ENCODE peak calls at places on chromosome 6, in nine cellular contexts. E, Y, Z, L, T, O, S, F and G are unnamed samples. For H3K4me1, the result is how much of the 10 kb centered on the place peaks cover.

GRCh38 chr6:90065173-90065572 is 170.9 kb downstream of the GJA10 start:
- DNase-seq in L (no peak), F (no peak), O (no peak), S (no peak), E (no peak), T (no peak), Z (no peak), Y (no peak), G (no peak)

GRCh38 chr6:116840091-116840490 is 11.2 kb upstream of the GPRC6A start:
- DNase-seq in E (no peak), Y (no peak), T (no peak), Z (no peak), O (no peak), S (no peak), L (no peak), F (no peak), G (peak)

GRCh38 chr6:34969662-34970265 is 80.7 kb downstream of the ANKS1A start:
- DNase-seq in Z (no peak), T (no peak), E (no peak), O (no peak), F (no peak), S (no peak), Y (no peak), L (no peak), G (no peak)

GRCh38 chr6:38054526-38054925 is 235.0 kb downstream of the ZFAND3 start:
- DNase-seq in S (no peak), Z (no peak), E (no peak), Y (no peak), L (no peak), T (no peak), F (no peak), O (no peak), G (no peak)

GRCh38 chr6:6689413-6690143 is 101.1 kb downstream of the LY86 start:
- DNase-seq in T (no peak), Y (peak), Z (no peak), L (no peak), E (peak), O (no peak), S (no peak), F (no peak), G (no peak)

GRCh38 chr6:32886674-32887383 is 32.8 kb downstream of the PSMB9 start:
- DNase-seq in S (no peak), Y (no peak), T (peak), L (peak), E (no peak), O (no peak), F (peak), Z (peak), G (peak)

GRCh38 chr6:148144917-148145521 is 197.6 kb upstream of the SASH1 start:
- DNase-seq in T (peak), L (peak), F (peak), O (peak), E (no peak), S (peak), Y (peak), Z (peak), G (peak)

GRCh38 chr6:126439040-126439439 is 99.1 kb downstream of the CENPW start:
- DNase-seq in O (no peak), E (no peak), Z (no peak), Y (no peak), F (no peak), S (no peak), T (no peak), L (no peak), G (no peak)

GRCh38 chr6:15254074-15254975 is 8.5 kb downstream of the JARID2 start:
- DNase-seq in Z (no peak), F (no peak), S (peak), L (no peak), T (no peak), Y (no peak), O (peak), E (no peak), G (no peak)

GRCh38 chr6:159761135-159761872 is 541 bp upstream of the ACAT2 start:
- DNase-seq in L (peak), S (peak), Z (peak), Y (peak), F (no peak), E (no peak), T (peak), O (peak), G (peak)

GRCh38 chr6:112618796-112619195 is 271.7 kb downstream of the RFPL4B start:
- DNase-seq in T (peak), E (peak), F (no peak), L (no peak), Y (no peak), Z (no peak), O (peak), S (peak), G (peak)

GRCh38 chr6:14066782-14067406 is 50.7 kb upstream of the CD83 start:
- DNase-seq in Z (peak), S (peak), O (peak), Y (no peak), F (no peak), L (no peak), E (peak), T (peak), G (peak)

GRCh38 chr6:90413867-90414266 is 117.2 kb upstream of the BACH2 start:
- DNase-seq in Z (no peak), F (peak), S (peak), O (peak), L (no peak), Y (peak), E (no peak), T (peak), G (peak)

GRCh38 chr6:167508919-167509852 is 184.3 kb downstream of the TTLL2 start:
- DNase-seq in T (no peak), O (no peak), F (no peak), E (no peak), Y (no peak), S (no peak), Z (no peak), L (no peak), G (no peak)

GRCh38 chr6:89082439-89082838 is 1.9 kb downstream of the PNRC1 start:
- DNase-seq in S (no peak), O (no peak), T (no peak), Z (no peak), F (no peak), L (no peak), E (no peak), Y (no peak), G (peak)

GRCh38 chr6:149450679-149451360 is 34.0 kb downstream of the ZC3H12D start:
- DNase-seq in O (peak), F (peak), Y (peak), Z (peak), T (peak), E (no peak), S (peak), L (peak), G (no peak)

GRCh38 chr6:73644030-73644429 is 9.8 kb downstream of the SLC17A5 start:
- DNase-seq in O (no peak), L (no peak), Y (no peak), E (peak), F (no peak), T (no peak), S (no peak), Z (no peak), G (no peak)

GRCh38 chr6:47138046-47138445 is 95.9 kb upstream of the ADGRF1 start:
- DNase-seq in T (no peak), F (no peak), Z (no peak), E (no peak), O (no peak), Y (no peak), L (no peak), S (no peak), G (no peak)

GRCh38 chr6:160000280-160000704 is 31.4 kb downstream of the IGF2R start:
- DNase-seq in T (no peak), Z (no peak), L (no peak), F (no peak), S (no peak), Y (no peak), O (no peak), E (no peak), G (no peak)

GRCh38 chr6:37696220-37696840 is 1.4 kb downstream of the MDGA1 start:
- DNase-seq in T (peak), L (peak), Y (peak), F (no peak), S (peak), Z (peak), E (no peak), O (peak), G (peak)

GRCh38 chr6:127317275-127318128 is 25.9 kb downstream of the ECHDC1 start:
- DNase-seq in L (no peak), E (no peak), Z (no peak), Y (no peak), O (no peak), T (no peak), F (no peak), S (no peak), G (no peak)

GRCh38 chr6:108576724-108577123 is 16.0 kb downstream of the FOXO3 start:
- DNase-seq in T (no peak), S (no peak), Y (no peak), E (no peak), F (no peak), Z (no peak), L (no peak), O (no peak), G (no peak)

GRCh38 chr6:130409394-130410095 is 43.7 kb downstream of the TMEM200A start:
- DNase-seq in Y (no peak), Z (no peak), T (no peak), F (no peak), L (no peak), E (no peak), O (no peak), S (no peak), G (peak)

GRCh38 chr6:31676322-31676903 is 4.5 kb downstream of the LY6G5C start:
- DNase-seq in F (no peak), Y (no peak), L (no peak), S (no peak), Z (no peak), T (no peak), E (no peak), O (no peak), G (no peak)

GRCh38 chr6:37783831-37784584 is 35.5 kb upstream of the ZFAND3 start:
- DNase-seq in S (peak), O (peak), E (no peak), Y (no peak), L (peak), F (no peak), T (peak), Z (no peak), G (peak)

GRCh38 chr6:47545223-47545622 is 67.6 kb downstream of the CD2AP start:
- DNase-seq in E (no peak), S (no peak), O (no peak), L (no peak), Y (no peak), T (no peak), Z (no peak), F (no peak), G (no peak)

GRCh38 chr6:80321011-80321410 is 214.5 kb downstream of the BCKDHB start:
- DNase-seq in T (no peak), L (no peak), S (no peak), Y (no peak), Z (no peak), O (no peak), F (no peak), E (no peak), G (no peak)

GRCh38 chr6:101597711-101598110 is 204.2 kb downstream of the GRIK2 start:
- DNase-seq in Z (no peak), E (no peak), L (no peak), T (no peak), O (peak), Y (no peak), F (no peak), S (peak), G (no peak)

GRCh38 chr6:116405147-116405546 is 34.4 kb downstream of the DSE start:
- DNase-seq in T (peak), Y (no peak), L (no peak), Z (no peak), S (no peak), E (no peak), O (peak), F (no peak), G (peak)

GRCh38 chr6:163339466-163339865 is 75.1 kb upstream of the QKI start:
- DNase-seq in S (no peak), Y (no peak), E (no peak), T (no peak), L (no peak), F (no peak), O (no peak), Z (no peak), G (no peak)

GRCh38 chr6:163336961-163337360 is 77.6 kb upstream of the QKI start:
- DNase-seq in Y (no peak), E (no peak), S (no peak), Z (no peak), O (no peak), T (no peak), F (no peak), L (no peak), G (no peak)

GRCh38 chr6:163337958-163338357 is 76.6 kb upstream of the QKI start:
- DNase-seq in Y (no peak), L (no peak), E (peak), Z (no peak), O (no peak), S (no peak), T (no peak), F (no peak), G (no peak)

GRCh38 chr6:163340201-163340887 is 74.2 kb upstream of the QKI start:
- DNase-seq in S (no peak), L (no peak), F (no peak), T (no peak), E (no peak), Z (no peak), Y (no peak), O (no peak), G (no peak)

DNA sequence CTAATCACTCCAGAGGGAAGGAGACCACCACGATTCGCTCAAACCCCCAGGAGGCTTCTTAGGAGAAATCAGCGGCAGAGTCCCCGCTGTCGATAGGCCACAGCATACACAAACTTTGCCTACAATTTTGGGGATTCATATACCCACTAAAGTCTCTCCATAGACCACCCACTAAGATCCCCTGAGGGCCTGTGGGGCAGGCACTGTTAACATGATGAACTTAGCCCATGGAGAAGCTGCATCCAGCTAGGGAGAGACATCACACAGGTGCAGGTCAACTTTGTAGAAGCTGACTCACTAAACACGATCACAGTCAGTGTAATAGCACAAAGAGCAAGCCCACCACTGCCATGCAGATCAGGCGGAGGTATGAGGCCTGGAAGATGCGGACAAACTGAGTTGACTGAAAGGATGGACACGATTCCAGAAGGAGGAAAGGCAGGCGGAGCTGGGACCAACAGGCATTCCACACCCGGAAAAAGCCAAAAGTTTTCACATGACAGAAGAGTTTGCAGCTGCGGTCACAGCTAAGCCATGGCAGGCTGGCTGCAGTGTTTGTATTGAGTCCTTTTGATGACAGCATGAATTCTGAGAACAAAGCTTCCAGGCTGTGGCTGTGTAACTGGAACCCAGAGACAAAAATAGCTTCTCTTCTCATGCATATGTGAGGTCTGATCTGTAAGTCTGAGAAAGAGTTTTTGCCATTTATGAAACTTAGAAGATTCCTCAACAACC is 75.7 kb upstream of the QKI start:
- DNase-seq in E (no peak), O (peak), S (no peak), L (no peak), T (no peak), Z (no peak), F (no peak), Y (peak), G (peak)
- H3K4me3 ChIP-seq in E (no peak), O (no peak), S (no peak), L (no peak), T (no peak), Z (no peak), F (no peak), Y (no peak), G (no peak)

DNA sequence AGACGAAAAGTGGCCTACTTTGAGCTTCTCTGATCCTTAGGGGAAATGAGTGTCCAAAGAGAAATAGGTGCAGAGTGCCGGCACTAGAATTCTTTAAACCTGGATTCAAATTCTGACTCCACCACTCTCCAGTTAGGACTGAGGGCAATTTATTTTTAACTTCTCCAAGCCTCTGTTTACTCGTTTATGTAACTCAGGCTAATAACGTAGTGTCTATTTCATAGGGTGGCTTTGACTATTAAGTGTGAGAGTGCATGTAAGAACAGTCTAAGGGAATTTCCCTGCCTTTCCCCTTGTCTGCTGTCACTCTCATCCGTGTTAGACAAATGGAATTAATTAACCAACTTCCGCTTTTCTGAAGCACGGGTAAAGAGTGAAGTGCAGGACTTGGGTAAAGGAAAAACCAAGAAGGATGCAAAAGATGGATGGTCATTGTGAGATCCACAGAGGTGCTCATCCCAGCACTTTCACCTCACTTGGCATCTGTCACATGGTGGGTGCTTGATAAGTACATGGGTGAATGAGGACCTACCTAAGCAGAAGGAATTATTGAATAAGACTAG is 4.1 kb upstream of the ZKSCAN8 start:
- DNase-seq in L (no peak), Z (no peak), Y (no peak), F (no peak), O (no peak), S (no peak), T (no peak), E (no peak), G (peak)
- H3K4me1 ChIP-seq in L (under half), Z (under half), Y (under half), F (under half), O (under half), S (under half), T (under half), E (under half), G (under half)

GRCh38 chr6:155265843-155266535 is 2.2 kb downstream of the CLDN20 start:
- DNase-seq in F (no peak), Y (no peak), E (no peak), L (no peak), O (no peak), T (no peak), Z (no peak), S (no peak), G (no peak)
- TF ChIP-seq CTCF in F (no peak), Y (no peak), E (no peak), L (no peak), O (no peak), T (no peak), Z (no peak), S (peak), G (no peak)

GRCh38 chr6:43750622-43751021 is 19.4 kb upstream of the VEGFA start:
- DNase-seq in T (no peak), L (no peak), Y (no peak), S (no peak), O (no peak), F (no peak), E (no peak), Z (no peak), G (no peak)
- H3K4me3 ChIP-seq in T (no peak), L (no peak), Y (no peak), S (no peak), O (no peak), F (no peak), E (no peak), Z (no peak), G (no peak)

DNA sequence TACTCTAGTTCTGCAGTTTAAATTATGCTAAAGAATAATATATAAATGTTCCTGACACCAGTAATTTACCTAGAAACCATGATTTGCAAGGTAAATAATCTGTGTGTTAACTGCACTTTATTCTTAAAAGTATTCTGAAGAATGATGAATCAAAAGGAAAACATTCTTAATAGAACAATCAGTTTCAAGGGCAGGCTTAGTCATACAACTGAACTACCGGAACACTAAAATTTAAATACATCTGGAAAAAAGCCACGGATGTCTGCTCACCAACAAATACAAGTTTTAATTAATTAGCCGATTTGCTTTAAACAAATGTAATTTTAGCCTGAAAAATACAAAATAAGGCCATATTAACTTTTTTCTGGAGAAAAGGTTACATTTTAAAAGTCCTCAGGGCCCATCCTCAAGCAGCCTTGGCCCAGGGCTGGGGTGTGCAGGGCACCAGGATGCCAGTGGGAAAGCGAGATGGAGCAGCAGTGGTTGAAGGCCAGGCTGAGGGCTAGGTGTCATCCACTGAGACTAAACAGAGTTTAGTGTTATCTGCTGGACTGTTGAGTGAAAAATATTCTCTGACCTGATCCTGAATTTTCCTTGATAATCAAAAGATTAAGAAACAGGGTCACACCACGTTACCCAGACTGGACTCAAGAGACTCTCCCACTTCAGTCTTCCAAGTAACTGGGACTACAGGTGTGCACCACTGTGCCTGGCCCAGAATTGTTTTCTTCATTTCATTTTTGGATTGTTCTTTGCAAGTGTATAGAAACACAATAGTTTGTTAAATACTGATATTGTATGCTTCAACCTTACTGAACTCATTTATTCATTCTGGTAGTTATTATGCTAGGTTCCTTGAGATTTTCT is 88.2 kb upstream of the DST start:
- DNase-seq in Y (no peak), E (peak), Z (peak), L (no peak), S (no peak), F (no peak), T (no peak), O (no peak), G (peak)
- H3K4me1 ChIP-seq in Y (under half), E (half or more), Z (under half), L (under half), S (under half), F (under half), T (under half), O (under half), G (under half)

DNA sequence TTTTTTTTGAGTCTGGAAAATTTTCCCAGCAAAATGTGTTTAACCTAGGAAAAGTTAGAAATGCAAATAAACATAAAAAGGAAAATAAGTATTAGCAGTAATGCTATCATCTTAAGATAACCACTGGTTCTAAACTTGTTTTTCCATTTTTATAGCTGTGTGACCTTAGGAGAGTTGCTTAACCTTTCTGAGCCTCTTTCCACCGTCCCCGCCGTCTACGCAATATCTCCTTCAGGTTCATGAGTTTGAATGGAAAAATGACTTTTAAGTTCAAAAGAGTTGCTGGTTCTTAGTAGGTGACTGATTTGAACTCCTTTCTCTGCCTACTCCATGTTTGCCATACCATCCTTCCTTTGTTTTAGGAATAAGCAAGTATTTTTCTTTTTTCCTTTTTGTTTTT is 44.0 kb downstream of the GMPR start:
- DNase-seq in F (no peak), T (no peak), O (no peak), Y (no peak), L (no peak), Z (no peak), E (no peak), S (no peak), G (no peak)
- TF ChIP-seq CTCF in F (no peak), T (no peak), O (no peak), Y (no peak), L (no peak), Z (no peak), E (no peak), S (no peak), G (no peak)

GRCh38 chr6:133504761-133505160 is 263.6 kb downstream of the EYA4 start:
- DNase-seq in F (no peak), L (peak), Y (no peak), T (peak), S (no peak), O (no peak), Z (no peak), E (no peak), G (no peak)

GRCh38 chr6:133502451-133503259 is 261.5 kb downstream of the EYA4 start:
- DNase-seq in O (peak), Z (no peak), S (no peak), F (peak), T (no peak), E (no peak), Y (no peak), L (no peak), G (peak)

GRCh38 chr6:133503330-133503729 is 262.2 kb downstream of the EYA4 start:
- DNase-seq in S (no peak), Y (no peak), L (no peak), O (no peak), T (no peak), Z (no peak), E (no peak), F (no peak), G (no peak)

GRCh38 chr6:133499662-133500061 is 258.5 kb downstream of the EYA4 start:
- DNase-seq in E (no peak), S (no peak), L (no peak), Z (no peak), F (no peak), O (no peak), T (no peak), Y (no peak), G (no peak)

GRCh38 chr6:133501675-133502275 is 260.6 kb downstream of the EYA4 start:
- DNase-seq in O (no peak), Z (no peak), Y (no peak), S (no peak), T (no peak), L (no peak), E (no peak), F (no peak), G (peak)
- H3K4me3 ChIP-seq in O (no peak), Z (no peak), Y (no peak), S (no peak), T (no peak), L (no peak), E (no peak), F (no peak), G (no peak)